ENCODE peak calls at places on chromosome 5, in five cellular contexts. One of them, this sample, is unnamed.

GRCh38 chr5:173463207-173463606 is 135.0 kb upstream of the STC2 start:
- DNase-seq in tibial artery: no peak
- DNase-seq in COR-L47: no peak
- DNase-seq in HFFc6: no peak
- DNase-seq in GM13976: no peak
- DNase-seq in this sample: no peak

GRCh38 chr5:152331718-152332117 is 73.4 kb downstream of the NMUR2 start:
- DNase-seq in COR-L47: no peak
- DNase-seq in GM13976: no peak
- DNase-seq in tibial artery: no peak
- DNase-seq in HFFc6: no peak
- DNase-seq in this sample: no peak

GRCh38 chr5:181197326-181197951 is 7.6 kb downstream of the TRIM7 start:
- DNase-seq in GM13976: no peak
- DNase-seq in HFFc6: no peak
- DNase-seq in COR-L47: no peak
- DNase-seq in tibial artery: no peak
- DNase-seq in this sample: no peak

GRCh38 chr5:138778234-138778633 is 25.0 kb downstream of the CTNNA1 start:
- DNase-seq in tibial artery: no peak
- DNase-seq in HFFc6: no peak
- DNase-seq in GM13976: no peak
- DNase-seq in COR-L47: no peak
- DNase-seq in this sample: no peak

GRCh38 chr5:78243639-78244038 is 50.9 kb downstream of the AP3B1 start:
- DNase-seq in GM13976: no peak
- DNase-seq in tibial artery: no peak
- DNase-seq in COR-L47: no peak
- DNase-seq in HFFc6: peak; percentile 79
- DNase-seq in this sample: no peak

GRCh38 chr5:116371935-116372334 is 202.7 kb downstream of the SEMA6A start:
- DNase-seq in HFFc6: no peak
- DNase-seq in tibial artery: no peak
- DNase-seq in GM13976: no peak
- DNase-seq in COR-L47: no peak
- DNase-seq in this sample: peak; percentile 93

GRCh38 chr5:172426086-172426485 is 28.2 kb downstream of the SH3PXD2B start:
- DNase-seq in GM13976: no peak
- DNase-seq in HFFc6: no peak
- DNase-seq in COR-L47: no peak
- DNase-seq in tibial artery: no peak
- DNase-seq in this sample: no peak

GRCh38 chr5:74596930-74597329 is 43.6 kb downstream of the ENC1 start:
- DNase-seq in GM13976: no peak
- DNase-seq in tibial artery: no peak
- DNase-seq in HFFc6: no peak
- DNase-seq in COR-L47: no peak
- DNase-seq in this sample: no peak

GRCh38 chr5:36728697-36729543 is 122.5 kb downstream of the SLC1A3 start:
- DNase-seq in GM13976: peak; percentile 72
- DNase-seq in tibial artery: no peak
- DNase-seq in HFFc6: peak; percentile 67
- DNase-seq in COR-L47: peak; percentile 49
- DNase-seq in this sample: peak; percentile 68

GRCh38 chr5:65721050-65721774 is 697 bp downstream of the SGTB start:
- DNase-seq in GM13976: peak; percentile 48
- DNase-seq in tibial artery: peak; percentile 58
- DNase-seq in HFFc6: peak; percentile 76
- DNase-seq in COR-L47: peak; percentile 64
- DNase-seq in this sample: peak; percentile 96

GRCh38 chr5:123719004-123719403 is 207.0 kb downstream of the CSNK1G3 start:
- DNase-seq in COR-L47: no peak
- DNase-seq in HFFc6: peak; percentile 28
- DNase-seq in GM13976: no peak
- DNase-seq in tibial artery: no peak
- DNase-seq in this sample: peak; percentile 11